ENCODE peak calls at places on chromosomes 12 and 14, in six cellular contexts. D is NCI-H2081, A is fibroblast of lung, B is hypothalamus, K is ovary, P is psoas muscle. E is an unnamed sample.
A peak's percentile ranks its signal among the peaks of the same experiment; 100 is the strongest.

GRCh38 chr14:52412426-52412825 is 98.3 kb downstream of the PTGER2 start:
- DNase-seq in B (no peak), K (no peak), P (no peak), A (peak; percentile 60), D (no peak), E (no peak)

GRCh38 chr12:76790564-76791552 is 26.9 kb downstream of the ZDHHC17 start:
- DNase-seq in K (no peak), P (no peak), A (peak; percentile 52), D (peak; percentile 21), B (no peak), E (no peak)

GRCh38 chr12:103881261-103881660 is 40.2 kb upstream of the NT5DC3 start:
- DNase-seq in D (no peak), K (no peak), P (no peak), B (no peak), A (no peak), E (no peak)

GRCh38 chr12:55829967-55830600 is 697 bp upstream of the DNAJC14 start:
- DNase-seq in D (no peak), A (no peak), P (peak; percentile 56), K (peak; percentile 82), B (peak; percentile 81), E (no peak)

GRCh38 chr14:64758025-64758521 is 53.8 kb downstream of the PLEKHG3 start:
- DNase-seq in D (no peak), K (peak; percentile 39), P (no peak), B (no peak), A (peak; percentile 6), E (no peak)

GRCh38 chr14:25007832-25008231 is 42.1 kb downstream of the STXBP6 start:
- DNase-seq in A (no peak), K (no peak), D (no peak), P (no peak), B (peak; percentile 8), E (no peak)

GRCh38 chr12:14840616-14841015 is 2.7 kb downstream of the ART4 start:
- DNase-seq in P (no peak), A (no peak), K (no peak), B (no peak), D (no peak), E (no peak)

GRCh38 chr14:101358320-101358569 is 203.1 kb upstream of the DIO3 start:
- DNase-seq in B (no peak), P (no peak), A (no peak), D (no peak), K (no peak), E (no peak)

GRCh38 chr12:72234871-72235270 is 37.3 kb upstream of the TRHDE start:
- DNase-seq in K (no peak), B (no peak), D (no peak), P (no peak), A (no peak), E (peak; percentile 41)

GRCh38 chr14:100849432-100849831 is 23.5 kb downstream of the MEG3 start:
- DNase-seq in P (no peak), D (no peak), A (peak; percentile 11), K (no peak), B (no peak), E (no peak)

GRCh38 chr12:115597157-115597712 is 680.3 kb downstream of the MED13L start:
- DNase-seq in P (no peak), K (no peak), A (peak; percentile 60), D (no peak), B (no peak), E (peak; percentile 62)

GRCh38 chr12:92784795-92785562 is 82.2 kb downstream of the PLEKHG7 start:
- DNase-seq in P (no peak), B (no peak), K (no peak), A (peak; percentile 84), D (peak; percentile 73), E (peak; percentile 80)

GRCh38 chr14:96889091-96889490 is 91.9 kb downstream of the VRK1 start:
- DNase-seq in A (no peak), B (no peak), P (no peak), D (no peak), K (no peak), E (no peak)

GRCh38 chr12:93741741-93742085 is 64.5 kb downstream of the CRADD start:
- DNase-seq in K (peak; percentile 22), P (no peak), B (peak; percentile 24), A (no peak), D (no peak), E (no peak)

GRCh38 chr12:4858385-4858784 is 51.3 kb upstream of the KCNA1 start:
- DNase-seq in B (peak; percentile 31), D (no peak), P (no peak), A (no peak), K (no peak), E (no peak)

GRCh38 chr12:81759215-81759991 is at the start of gene PPFIA2:
- DNase-seq in P (peak; percentile 17), K (peak; percentile 23), B (peak; percentile 73), A (peak; percentile 30), D (peak; percentile 78), E (no peak)

GRCh38 chr12:56929780-56930179 is 4.4 kb downstream of the SDR9C7 start:
- DNase-seq in B (no peak), P (no peak), D (no peak), K (no peak), A (no peak), E (no peak)

GRCh38 chr12:122167328-122167925 is 6.6 kb downstream of the IL31 start:
- DNase-seq in A (no peak), K (no peak), B (no peak), D (no peak), P (no peak), E (no peak)

GRCh38 chr12:25130741-25131188 is 64.2 kb downstream of the DNAI7 start:
- DNase-seq in P (no peak), D (peak; percentile 27), K (no peak), B (no peak), A (peak; percentile 82), E (no peak)

GRCh38 chr12:50934981-50935807 is 17.1 kb upstream of the HIGD1C start:
- DNase-seq in B (no peak), K (no peak), A (peak; percentile 73), P (no peak), D (no peak), E (no peak)

GRCh38 chr12:57487597-57488396 is at the start of gene MARS1:
- DNase-seq in P (peak; percentile 94), B (peak; percentile 94), D (peak; percentile 95), A (peak; percentile 97), K (peak; percentile 91), E (peak; percentile 96)

GRCh38 chr14:74579447-74580274 is 32.4 kb downstream of the LTBP2 start:
- DNase-seq in P (no peak), A (peak; percentile 89), D (no peak), B (no peak), K (no peak), E (no peak)

GRCh38 chr12:131989021-131989420 is 39.3 kb downstream of the EP400 start:
- DNase-seq in D (no peak), B (no peak), P (no peak), A (no peak), K (no peak), E (no peak)

GRCh38 chr14:71486274-71486673 is 446.0 kb upstream of the RGS6 start:
- DNase-seq in D (no peak), A (no peak), B (no peak), P (no peak), K (no peak), E (no peak)

GRCh38 chr12:93979189-93979588 is 169.2 kb upstream of the PLXNC1 start:
- DNase-seq in B (no peak), K (no peak), A (peak; percentile 49), P (no peak), D (no peak), E (no peak)

GRCh38 chr14:95319312-95320075 is at the start of gene CLMN:
- DNase-seq in K (peak; percentile 62), A (peak; percentile 14), B (peak; percentile 67), P (peak; percentile 43), D (peak; percentile 10), E (no peak)

GRCh38 chr14:38951451-38951850 is 151.6 kb downstream of the SEC23A start:
- DNase-seq in B (no peak), K (no peak), A (peak; percentile 29), P (no peak), D (no peak), E (peak; percentile 44)

GRCh38 chr14:56005580-56006053 is 112.6 kb upstream of the PELI2 start:
- DNase-seq in P (no peak), D (no peak), A (peak; percentile 55), B (no peak), K (peak; percentile 61), E (no peak)

GRCh38 chr12:123151679-123152454 is 977 bp upstream of the PITPNM2 start:
- DNase-seq in A (no peak), P (no peak), K (peak; percentile 52), B (no peak), D (no peak), E (no peak)

GRCh38 chr12:15350643-15351042 is 28.3 kb downstream of the PTPRO start:
- DNase-seq in A (no peak), P (no peak), D (no peak), B (no peak), K (no peak), E (no peak)

GRCh38 chr12:7433276-7433822 is 10.6 kb downstream of the CD163L1 start:
- DNase-seq in P (no peak), D (no peak), B (no peak), K (no peak), A (peak; percentile 58), E (peak; percentile 53)

GRCh38 chr12:15701721-15702156 is 87.4 kb downstream of the EPS8 start:
- DNase-seq in D (no peak), B (no peak), P (no peak), K (no peak), A (peak; percentile 67), E (no peak)

GRCh38 chr12:58104443-58104842 is 163.1 kb downstream of the ATP23 start:
- DNase-seq in P (no peak), K (no peak), D (no peak), A (no peak), B (no peak), E (no peak)

GRCh38 chr14:91303091-91303923 is 58.8 kb upstream of the GPR68 start:
- DNase-seq in K (no peak), P (peak; percentile 35), B (no peak), A (peak; percentile 17), D (no peak), E (no peak)

GRCh38 chr14:101187816-101188570 is 284.5 kb upstream of the RTL1 start:
- DNase-seq in D (no peak), K (no peak), B (no peak), P (no peak), A (no peak), E (no peak)

GRCh38 chr12:28296287-28296686 is 106.0 kb downstream of the CCDC91 start:
- DNase-seq in K (no peak), D (no peak), P (no peak), B (no peak), A (no peak), E (no peak)

GRCh38 chr12:54006700-54007220 is 2.0 kb upstream of the HOXC8 start:
- DNase-seq in D (no peak), A (no peak), B (no peak), K (no peak), P (no peak), E (no peak)

GRCh38 chr12:78062781-78063180 is 232.1 kb downstream of the NAV3 start:
- DNase-seq in A (peak; percentile 75), K (peak; percentile 23), B (peak; percentile 15), P (no peak), D (no peak), E (peak; percentile 14)

GRCh38 chr14:106417224-106418049 is 891.1 kb downstream of the TMEM121 start:
- DNase-seq in K (no peak), D (no peak), A (no peak), P (peak; percentile 34), B (no peak), E (no peak)